ENCODE peak calls at places on chromosomes 5 and 9, in four cellular contexts. F is upper lobe of right lung, T is adipocyte, Y is PC-3. G is an unnamed sample. For H3K9me3, the result is how much of the 10 kb centered on the place peaks cover.

GRCh38 chr5:80566711-80567259 is 3.3 kb downstream of the ANKRD34B start:
- DNase-seq in F (no peak), T (no peak), Y (no peak), G (no peak)

GRCh38 chr5:176553260-176554085 is 4.3 kb downstream of the CDHR2 start:
- DNase-seq in F (no peak), T (no peak), Y (peak), G (no peak)

GRCh38 chr5:134132372-134133212 is 18.1 kb downstream of the TCF7 start:
- DNase-seq in F (peak), T (no peak), Y (no peak), G (no peak)

GRCh38 chr9:1536522-1537170 is 478.5 kb upstream of the SMARCA2 start:
- DNase-seq in F (no peak), T (no peak), Y (no peak), G (no peak)

GRCh38 chr9:100346836-100347235 is 5.9 kb downstream of the TEX10 start:
- DNase-seq in F (no peak), T (peak), Y (no peak), G (no peak)

GRCh38 chr5:109826426-109826825 is 136.7 kb downstream of the MAN2A1 start:
- DNase-seq in F (no peak), T (no peak), Y (peak), G (no peak)

GRCh38 chr9:75169623-75170022 is 81.3 kb downstream of the OSTF1 start:
- DNase-seq in F (no peak), T (peak), Y (peak), G (no peak)

GRCh38 chr5:120465281-120465961 is 1.3 kb downstream of the PRR16 start:
- DNase-seq in F (peak), T (peak), Y (peak), G (no peak)

GRCh38 chr9:114691046-114691955 is 9.3 kb upstream of the TEX48 start:
- DNase-seq in F (no peak), T (peak), Y (peak), G (peak)

GRCh38 chr9:16337322-16338029 is 533.0 kb downstream of the BNC2 start:
- DNase-seq in F (no peak), T (peak), Y (peak), G (no peak)

GRCh38 chr5:135425641-135426040 is 21.5 kb downstream of the DCANP1 start:
- DNase-seq in F (no peak), T (no peak), Y (no peak), G (no peak)

GRCh38 chr9:21681641-21682040 is 120.8 kb upstream of the MTAP start:
- DNase-seq in F (no peak), T (peak), Y (peak), G (peak)

GRCh38 chr5:173768267-173768806 is 119.8 kb upstream of the CPEB4 start:
- DNase-seq in F (no peak), T (no peak), Y (no peak), G (no peak)

GRCh38 chr9:33468215-33468730 is 5.5 kb downstream of the NOL6 start:
- DNase-seq in F (peak), T (no peak), Y (no peak), G (no peak)

GRCh38 chr9:136556166-136556565 is 10.3 kb upstream of the NOTCH1 start:
- DNase-seq in F (no peak), T (no peak), Y (no peak), G (no peak)

GRCh38 chr5:124207118-124207517 is 539.3 kb downstream of the ZNF608 start:
- DNase-seq in F (no peak), T (no peak), Y (no peak), G (no peak)
- H3K9me3 ChIP-seq in F (under half), T (under half), Y (under half), G (under half)

GRCh38 chr5:2996248-2996647 is 244.8 kb upstream of the IRX2 start:
- DNase-seq in F (peak), T (no peak), Y (no peak), G (no peak)

GRCh38 chr5:2996687-2997086 is 245.2 kb upstream of the IRX2 start:
- DNase-seq in F (peak), T (no peak), Y (no peak), G (no peak)

GRCh38 chr5:2995667-2996066 is 244.2 kb upstream of the IRX2 start:
- DNase-seq in F (peak), T (no peak), Y (no peak), G (no peak)

GRCh38 chr5:2998106-2998505 is 246.6 kb upstream of the IRX2 start:
- DNase-seq in F (no peak), T (no peak), Y (no peak), G (no peak)

GRCh38 chr5:2997179-2997578 is 245.7 kb upstream of the IRX2 start:
- DNase-seq in F (no peak), T (no peak), Y (no peak), G (no peak)
- H3K9me3 ChIP-seq in F (under half), T (under half), Y (under half), G (under half)

DNA sequence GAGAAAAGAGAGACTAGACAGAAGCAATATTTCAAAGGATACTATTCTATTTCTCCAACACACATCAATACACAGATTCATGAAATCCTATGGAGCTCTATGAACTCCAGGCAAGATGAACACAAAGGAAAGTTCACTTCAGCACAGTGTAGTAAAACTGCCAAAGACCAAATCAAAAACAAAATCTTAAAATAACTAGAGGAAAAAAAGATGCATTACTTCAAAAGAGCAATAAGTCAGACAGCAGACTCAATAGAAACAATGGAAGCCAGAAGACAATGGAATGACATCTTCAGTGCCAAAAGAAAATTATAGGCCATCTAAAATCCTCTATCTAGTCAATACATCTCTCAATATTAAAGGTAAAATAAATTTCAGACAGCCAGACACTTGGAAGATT is 205.3 kb upstream of the TBC1D2 start:
- DNase-seq in F (no peak), T (no peak), Y (no peak), G (no peak)
- H3K9me3 ChIP-seq in F (under half), T (under half), Y (under half), G (under half)

GRCh38 chr5:179111267-179112207 is 51.4 kb downstream of the ZNF354C start:
- DNase-seq in F (no peak), T (no peak), Y (no peak), G (no peak)
- H3K9me3 ChIP-seq in F (under half), T (under half), Y (under half), G (under half)

DNA sequence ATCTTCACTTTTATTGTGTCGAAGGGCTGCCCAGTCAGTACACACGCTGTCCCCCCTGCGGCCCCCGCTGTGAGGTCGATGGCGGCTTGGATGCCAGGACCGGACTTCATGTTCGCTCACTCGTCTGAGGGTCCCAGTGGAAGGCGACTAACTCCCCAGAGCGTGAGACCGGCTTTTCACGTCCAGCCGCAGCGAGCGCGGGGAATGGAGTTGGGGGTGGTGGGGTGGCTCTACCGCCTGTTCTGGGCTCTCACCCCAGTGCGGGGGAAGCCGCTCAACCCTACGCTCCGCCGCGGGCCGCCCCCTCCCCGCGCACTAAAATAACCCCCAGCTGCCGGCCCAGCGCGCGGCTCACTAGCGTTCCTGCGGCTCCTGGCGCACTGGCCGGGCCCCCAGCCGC is at the start of gene SLC25A2:
- DNase-seq in F (no peak), T (no peak), Y (no peak), G (no peak)
- H3K9me3 ChIP-seq in F (half or more), T (half or more), Y (under half), G (under half)